ENCODE peak calls at places on chromosomes 11 and 22, in ten cellular contexts. One of them, this sample, is unnamed.

GRCh38 chr11:78234006-78234405 is 45.3 kb downstream of the USP35 start:
- DNase-seq in head of caudate nucleus: no peak
- DNase-seq in CD8-positive, alpha-beta memory T cell: no peak
- DNase-seq in type B pancreatic cell: no peak
- DNase-seq in BE2C: no peak
- DNase-seq in NCI-H748 treated with DMSO at 0.1 percent for 48 hours: no peak
- DNase-seq in NCI-H1694: no peak
- DNase-seq in neural progenitor cell: no peak
- DNase-seq in activated CD4-positive, alpha-beta T cell treated with anti-CD3 and anti-CD28 coated beads for 48 hours: no peak
- DNase-seq in HTR-8/SVneo: no peak
- DNase-seq in this sample: no peak

GRCh38 chr11:99645934-99646333 is 625.2 kb downstream of the CNTN5 start:
- DNase-seq in type B pancreatic cell: no peak
- DNase-seq in HTR-8/SVneo: no peak
- DNase-seq in head of caudate nucleus: no peak
- DNase-seq in CD8-positive, alpha-beta memory T cell: no peak
- DNase-seq in neural progenitor cell: no peak
- DNase-seq in activated CD4-positive, alpha-beta T cell treated with anti-CD3 and anti-CD28 coated beads for 48 hours: no peak
- DNase-seq in NCI-H1694: no peak
- DNase-seq in NCI-H748 treated with DMSO at 0.1 percent for 48 hours: no peak
- DNase-seq in BE2C: no peak
- DNase-seq in this sample: no peak

GRCh38 chr22:24089951-24090350 is 78.8 kb downstream of the CABIN1 start:
- DNase-seq in BE2C: no peak
- DNase-seq in type B pancreatic cell: no peak
- DNase-seq in CD8-positive, alpha-beta memory T cell: no peak
- DNase-seq in head of caudate nucleus: no peak
- DNase-seq in NCI-H748 treated with DMSO at 0.1 percent for 48 hours: no peak
- DNase-seq in HTR-8/SVneo: no peak
- DNase-seq in NCI-H1694: no peak
- DNase-seq in neural progenitor cell: no peak
- DNase-seq in activated CD4-positive, alpha-beta T cell treated with anti-CD3 and anti-CD28 coated beads for 48 hours: no peak
- DNase-seq in this sample: no peak

GRCh38 chr11:69059429-69059828 is 10.7 kb downstream of the TPCN2 start:
- DNase-seq in HTR-8/SVneo: no peak
- DNase-seq in type B pancreatic cell: no peak
- DNase-seq in BE2C: no peak
- DNase-seq in head of caudate nucleus: no peak
- DNase-seq in NCI-H748 treated with DMSO at 0.1 percent for 48 hours: no peak
- DNase-seq in CD8-positive, alpha-beta memory T cell: no peak
- DNase-seq in NCI-H1694: no peak
- DNase-seq in activated CD4-positive, alpha-beta T cell treated with anti-CD3 and anti-CD28 coated beads for 48 hours: no peak
- DNase-seq in neural progenitor cell: no peak
- DNase-seq in this sample: no peak

GRCh38 chr22:49826603-49827306 is 918 bp downstream of the BRD1 start:
- DNase-seq in HTR-8/SVneo: no peak
- DNase-seq in head of caudate nucleus: peak; percentile 28
- DNase-seq in activated CD4-positive, alpha-beta T cell treated with anti-CD3 and anti-CD28 coated beads for 48 hours: peak; percentile 32
- DNase-seq in NCI-H748 treated with DMSO at 0.1 percent for 48 hours: no peak
- DNase-seq in BE2C: peak; percentile 39
- DNase-seq in neural progenitor cell: peak; percentile 47
- DNase-seq in type B pancreatic cell: no peak
- DNase-seq in NCI-H1694: no peak
- DNase-seq in CD8-positive, alpha-beta memory T cell: peak; percentile 46
- DNase-seq in this sample: peak; percentile 47

GRCh38 chr11:134518616-134519389 is 106.8 kb upstream of the B3GAT1 start:
- DNase-seq in NCI-H1694: no peak
- DNase-seq in type B pancreatic cell: no peak
- DNase-seq in activated CD4-positive, alpha-beta T cell treated with anti-CD3 and anti-CD28 coated beads for 48 hours: no peak
- DNase-seq in HTR-8/SVneo: no peak
- DNase-seq in neural progenitor cell: no peak
- DNase-seq in CD8-positive, alpha-beta memory T cell: no peak
- DNase-seq in BE2C: peak; percentile 1
- DNase-seq in head of caudate nucleus: no peak
- DNase-seq in NCI-H748 treated with DMSO at 0.1 percent for 48 hours: no peak
- DNase-seq in this sample: no peak

GRCh38 chr11:1907955-1908354 is 11.5 kb upstream of the TNNT3 start:
- DNase-seq in NCI-H748 treated with DMSO at 0.1 percent for 48 hours: no peak
- DNase-seq in head of caudate nucleus: no peak
- DNase-seq in HTR-8/SVneo: no peak
- DNase-seq in CD8-positive, alpha-beta memory T cell: no peak
- DNase-seq in activated CD4-positive, alpha-beta T cell treated with anti-CD3 and anti-CD28 coated beads for 48 hours: no peak
- DNase-seq in NCI-H1694: no peak
- DNase-seq in BE2C: no peak
- DNase-seq in type B pancreatic cell: no peak
- DNase-seq in neural progenitor cell: no peak
- DNase-seq in this sample: no peak

GRCh38 chr11:20387262-20388095 is at the start of gene PRMT3:
- DNase-seq in type B pancreatic cell: peak; percentile 98
- DNase-seq in HTR-8/SVneo: peak; percentile 87
- DNase-seq in CD8-positive, alpha-beta memory T cell: peak; percentile 98
- DNase-seq in activated CD4-positive, alpha-beta T cell treated with anti-CD3 and anti-CD28 coated beads for 48 hours: peak; percentile 97
- DNase-seq in neural progenitor cell: peak; percentile 99
- DNase-seq in NCI-H1694: peak; percentile 73
- DNase-seq in BE2C: peak; percentile 92
- DNase-seq in NCI-H748 treated with DMSO at 0.1 percent for 48 hours: peak; percentile 86
- DNase-seq in head of caudate nucleus: peak; percentile 93
- DNase-seq in this sample: peak; percentile 98

GRCh38 chr11:70064726-70065317 is 13.3 kb upstream of the ANO1 start:
- DNase-seq in head of caudate nucleus: no peak
- DNase-seq in activated CD4-positive, alpha-beta T cell treated with anti-CD3 and anti-CD28 coated beads for 48 hours: no peak
- DNase-seq in HTR-8/SVneo: no peak
- DNase-seq in NCI-H1694: no peak
- DNase-seq in neural progenitor cell: no peak
- DNase-seq in type B pancreatic cell: no peak
- DNase-seq in NCI-H748 treated with DMSO at 0.1 percent for 48 hours: no peak
- DNase-seq in BE2C: no peak
- DNase-seq in CD8-positive, alpha-beta memory T cell: no peak
- DNase-seq in this sample: no peak

GRCh38 chr11:117973446-117973922 is 12.7 kb upstream of the IL10RA start:
- DNase-seq in BE2C: no peak
- DNase-seq in NCI-H748 treated with DMSO at 0.1 percent for 48 hours: no peak
- DNase-seq in HTR-8/SVneo: no peak
- DNase-seq in neural progenitor cell: no peak
- DNase-seq in NCI-H1694: no peak
- DNase-seq in CD8-positive, alpha-beta memory T cell: no peak
- DNase-seq in activated CD4-positive, alpha-beta T cell treated with anti-CD3 and anti-CD28 coated beads for 48 hours: no peak
- DNase-seq in type B pancreatic cell: no peak
- DNase-seq in head of caudate nucleus: no peak
- DNase-seq in this sample: no peak

GRCh38 chr22:30277547-30278344 is 11.1 kb upstream of the OSM start:
- DNase-seq in activated CD4-positive, alpha-beta T cell treated with anti-CD3 and anti-CD28 coated beads for 48 hours: no peak
- DNase-seq in head of caudate nucleus: no peak
- DNase-seq in neural progenitor cell: peak; percentile 48
- DNase-seq in NCI-H1694: no peak
- DNase-seq in CD8-positive, alpha-beta memory T cell: no peak
- DNase-seq in type B pancreatic cell: no peak
- DNase-seq in NCI-H748 treated with DMSO at 0.1 percent for 48 hours: no peak
- DNase-seq in BE2C: no peak
- DNase-seq in HTR-8/SVneo: no peak
- DNase-seq in this sample: no peak

GRCh38 chr11:8788616-8789015 is 106.0 kb downstream of the RPL27A start:
- DNase-seq in NCI-H748 treated with DMSO at 0.1 percent for 48 hours: no peak
- DNase-seq in HTR-8/SVneo: no peak
- DNase-seq in head of caudate nucleus: no peak
- DNase-seq in BE2C: no peak
- DNase-seq in activated CD4-positive, alpha-beta T cell treated with anti-CD3 and anti-CD28 coated beads for 48 hours: no peak
- DNase-seq in type B pancreatic cell: no peak
- DNase-seq in neural progenitor cell: no peak
- DNase-seq in CD8-positive, alpha-beta memory T cell: no peak
- DNase-seq in NCI-H1694: no peak
- DNase-seq in this sample: no peak

GRCh38 chr22:19448076-19448607 is 631 bp upstream of the C22orf39 start:
- DNase-seq in NCI-H1694: peak; percentile 40
- DNase-seq in activated CD4-positive, alpha-beta T cell treated with anti-CD3 and anti-CD28 coated beads for 48 hours: peak; percentile 35
- DNase-seq in BE2C: peak; percentile 83
- DNase-seq in HTR-8/SVneo: peak; percentile 48
- DNase-seq in CD8-positive, alpha-beta memory T cell: no peak
- DNase-seq in head of caudate nucleus: no peak
- DNase-seq in NCI-H748 treated with DMSO at 0.1 percent for 48 hours: peak; percentile 39
- DNase-seq in neural progenitor cell: peak; percentile 60
- DNase-seq in type B pancreatic cell: no peak
- DNase-seq in this sample: peak; percentile 48

GRCh38 chr22:19680287-19680881 is 33.9 kb upstream of the SEPTIN5 start:
- DNase-seq in type B pancreatic cell: no peak
- DNase-seq in head of caudate nucleus: no peak
- DNase-seq in NCI-H748 treated with DMSO at 0.1 percent for 48 hours: no peak
- DNase-seq in HTR-8/SVneo: no peak
- DNase-seq in NCI-H1694: no peak
- DNase-seq in activated CD4-positive, alpha-beta T cell treated with anti-CD3 and anti-CD28 coated beads for 48 hours: no peak
- DNase-seq in BE2C: no peak
- DNase-seq in CD8-positive, alpha-beta memory T cell: no peak
- DNase-seq in neural progenitor cell: no peak
- DNase-seq in this sample: no peak

GRCh38 chr11:86802601-86803051 is 2.3 kb downstream of the PRSS23 start:
- DNase-seq in type B pancreatic cell: no peak
- DNase-seq in NCI-H1694: peak; percentile 15
- DNase-seq in HTR-8/SVneo: no peak
- DNase-seq in CD8-positive, alpha-beta memory T cell: no peak
- DNase-seq in BE2C: no peak
- DNase-seq in neural progenitor cell: peak; percentile 77
- DNase-seq in head of caudate nucleus: no peak
- DNase-seq in NCI-H748 treated with DMSO at 0.1 percent for 48 hours: no peak
- DNase-seq in activated CD4-positive, alpha-beta T cell treated with anti-CD3 and anti-CD28 coated beads for 48 hours: peak; percentile 39
- DNase-seq in this sample: peak; percentile 27

GRCh38 chr11:114135737-114136151 is 76.2 kb downstream of the ZBTB16 start:
- DNase-seq in head of caudate nucleus: no peak
- DNase-seq in activated CD4-positive, alpha-beta T cell treated with anti-CD3 and anti-CD28 coated beads for 48 hours: no peak
- DNase-seq in NCI-H748 treated with DMSO at 0.1 percent for 48 hours: no peak
- DNase-seq in HTR-8/SVneo: no peak
- DNase-seq in NCI-H1694: no peak
- DNase-seq in neural progenitor cell: peak; percentile 43
- DNase-seq in type B pancreatic cell: no peak
- DNase-seq in CD8-positive, alpha-beta memory T cell: no peak
- DNase-seq in BE2C: no peak
- DNase-seq in this sample: no peak

GRCh38 chr11:119320593-119321524 is 3.9 kb upstream of the MCAM start:
- DNase-seq in type B pancreatic cell: peak; percentile 75
- DNase-seq in head of caudate nucleus: peak; percentile 32
- DNase-seq in NCI-H748 treated with DMSO at 0.1 percent for 48 hours: no peak
- DNase-seq in CD8-positive, alpha-beta memory T cell: peak; percentile 47
- DNase-seq in BE2C: no peak
- DNase-seq in activated CD4-positive, alpha-beta T cell treated with anti-CD3 and anti-CD28 coated beads for 48 hours: peak; percentile 70
- DNase-seq in neural progenitor cell: peak; percentile 71
- DNase-seq in NCI-H1694: no peak
- DNase-seq in HTR-8/SVneo: no peak
- DNase-seq in this sample: peak; percentile 75